ENCODE peak calls at places on chromosome 2, in five cellular contexts. Y, F, R, I and V are unnamed samples.

GRCh38 chr2:73284296-73285161 is at the start of gene FBXO41:
- DNase-seq in Y (peak), F (no peak), R (peak), I (peak), V (no peak)

GRCh38 chr2:209425082-209426071 is 1.5 kb downstream of the MAP2 start:
- DNase-seq in Y (no peak), F (peak), R (no peak), I (peak), V (peak)

GRCh38 chr2:48733067-48733503 is 22.4 kb downstream of the LHCGR start:
- DNase-seq in Y (no peak), F (no peak), R (no peak), I (peak), V (no peak)

GRCh38 chr2:180352620-180353019 is 345.5 kb upstream of the CWC22 start:
- DNase-seq in Y (no peak), F (no peak), R (no peak), I (no peak), V (no peak)

GRCh38 chr2:121480826-121481225 is 49.9 kb upstream of the RNU4ATAC start:
- DNase-seq in Y (peak), F (peak), R (no peak), I (no peak), V (no peak)

GRCh38 chr2:18829331-18829902 is 240.0 kb upstream of the NT5C1B start:
- DNase-seq in Y (no peak), F (peak), R (no peak), I (no peak), V (peak)

GRCh38 chr2:30351087-30351486 is 96.0 kb upstream of the LCLAT1 start:
- DNase-seq in Y (no peak), F (no peak), R (no peak), I (no peak), V (no peak)

GRCh38 chr2:69733338-69734039 is 8.4 kb upstream of the ANXA4 start:
- DNase-seq in Y (no peak), F (no peak), R (no peak), I (no peak), V (no peak)

GRCh38 chr2:173584676-173585453 is 230.2 kb downstream of the CDCA7 start:
- DNase-seq in Y (no peak), F (no peak), R (no peak), I (no peak), V (no peak)

GRCh38 chr2:41853427-41854191 is 194.2 kb upstream of the PKDCC start:
- DNase-seq in Y (peak), F (peak), R (no peak), I (peak), V (peak)

GRCh38 chr2:10329880-10330699 is 27.4 kb downstream of the HPCAL1 start:
- DNase-seq in Y (no peak), F (peak), R (no peak), I (no peak), V (peak)

GRCh38 chr2:119704670-119705120 is 25.7 kb downstream of the TMEM177 start:
- DNase-seq in Y (no peak), F (no peak), R (no peak), I (no peak), V (no peak)

GRCh38 chr2:189517847-189518535 is 62.6 kb downstream of the SLC40A1 start:
- DNase-seq in Y (no peak), F (peak), R (no peak), I (no peak), V (no peak)

GRCh38 chr2:47070920-47071824 is 83.9 kb downstream of the STPG4 start:
- DNase-seq in Y (peak), F (peak), R (no peak), I (peak), V (peak)

GRCh38 chr2:210286123-210286680 is 28.8 kb downstream of the MYL1 start:
- DNase-seq in Y (no peak), F (no peak), R (no peak), I (no peak), V (no peak)

GRCh38 chr2:85712849-85713612 is 18.9 kb downstream of the GNLY start:
- DNase-seq in Y (peak), F (peak), R (no peak), I (no peak), V (no peak)

GRCh38 chr2:23782647-23783046 is 144.3 kb downstream of the ATAD2B start:
- DNase-seq in Y (no peak), F (no peak), R (no peak), I (no peak), V (no peak)

GRCh38 chr2:108923736-108924443 is 65.1 kb downstream of the EDAR start:
- DNase-seq in Y (no peak), F (no peak), R (no peak), I (no peak), V (no peak)

GRCh38 chr2:439077-439476 is 151.2 kb upstream of the ALKAL2 start:
- DNase-seq in Y (no peak), F (no peak), R (no peak), I (no peak), V (no peak)

GRCh38 chr2:65661980-65662653 is 229.7 kb upstream of the SPRED2 start:
- DNase-seq in Y (no peak), F (no peak), R (no peak), I (peak), V (no peak)

GRCh38 chr2:184611221-184612085 is 13.1 kb downstream of the ZNF804A start:
- DNase-seq in Y (no peak), F (peak), R (no peak), I (no peak), V (peak)

GRCh38 chr2:74149249-74149530 is 1.5 kb upstream of the BOLA3 start:
- DNase-seq in Y (no peak), F (no peak), R (no peak), I (no peak), V (no peak)

GRCh38 chr2:109612991-109613921 is 510 bp downstream of the SEPTIN10 start:
- DNase-seq in Y (peak), F (peak), R (no peak), I (no peak), V (peak)

GRCh38 chr2:112754562-112754961 is 9.8 kb downstream of the CKAP2L start:
- DNase-seq in Y (no peak), F (no peak), R (no peak), I (no peak), V (no peak)

GRCh38 chr2:226798422-226799210 is 1.0 kb downstream of the IRS1 start:
- DNase-seq in Y (peak), F (peak), R (no peak), I (peak), V (peak)

GRCh38 chr2:132581917-132582316 is 88.1 kb downstream of the LYPD1 start:
- DNase-seq in Y (no peak), F (no peak), R (no peak), I (no peak), V (no peak)

GRCh38 chr2:216683846-216684245 is 11.5 kb downstream of the IGFBP5 start:
- DNase-seq in Y (peak), F (peak), R (no peak), I (no peak), V (peak)

GRCh38 chr2:173307287-173307686 is 47.4 kb upstream of the CDCA7 start:
- DNase-seq in Y (no peak), F (no peak), R (no peak), I (no peak), V (no peak)

GRCh38 chr2:98747888-98748287 is 17.0 kb upstream of the MGAT4A start:
- DNase-seq in Y (no peak), F (no peak), R (no peak), I (no peak), V (no peak)

GRCh38 chr2:108911807-108912628 is 77.0 kb downstream of the EDAR start:
- DNase-seq in Y (no peak), F (no peak), R (no peak), I (no peak), V (no peak)

GRCh38 chr2:212911011-212911410 is 240.4 kb downstream of the IKZF2 start:
- DNase-seq in Y (no peak), F (no peak), R (no peak), I (no peak), V (no peak)

DNA sequence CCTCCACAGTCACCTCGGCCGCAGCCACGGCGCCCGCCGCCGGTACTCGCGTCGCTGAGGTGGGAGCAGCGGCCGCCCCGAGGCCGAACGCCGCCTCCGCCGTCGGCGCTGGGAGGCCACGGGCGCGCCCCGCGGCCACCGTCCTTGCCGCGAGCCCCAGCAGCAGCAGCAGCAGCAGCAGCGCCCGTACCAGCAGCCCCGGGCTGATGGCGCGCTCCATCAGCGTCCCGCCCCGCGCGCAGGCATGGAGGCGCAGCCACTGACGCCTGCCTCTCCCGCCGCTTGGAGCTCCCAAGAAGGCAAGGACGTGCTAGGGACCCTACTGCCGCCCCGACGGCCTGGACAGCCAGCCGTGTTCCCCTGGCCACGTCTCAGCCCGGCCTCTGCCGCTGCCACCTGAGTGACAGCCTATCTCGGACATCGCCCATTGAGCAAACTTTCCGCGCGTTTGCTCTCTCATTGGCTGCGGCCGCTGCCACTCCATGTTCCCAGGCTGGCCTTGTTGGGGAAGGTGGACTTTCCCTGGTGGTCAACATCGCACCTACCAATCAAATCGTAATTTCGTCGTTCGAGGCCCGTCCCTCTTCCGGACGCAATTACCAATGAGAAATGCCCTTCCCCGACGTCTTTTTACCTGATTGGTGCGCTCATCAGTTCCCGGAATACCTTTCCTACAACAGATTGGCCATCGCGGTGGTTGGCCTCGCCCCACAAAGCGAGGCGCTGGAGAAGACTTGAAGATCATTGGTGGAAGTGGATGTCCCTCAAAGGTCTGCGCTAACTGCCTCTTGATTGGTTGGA is at the start of gene EIF2AK3:
- DNase-seq in Y (peak), F (peak), R (peak), I (peak), V (peak)
- TF ChIP-seq CTCF in Y (peak), F (no peak), R (no peak), I (no peak), V (peak)

GRCh38 chr2:11830708-11831301 is 84.4 kb downstream of the LPIN1 start:
- DNase-seq in Y (no peak), F (no peak), R (no peak), I (no peak), V (no peak)

GRCh38 chr2:11827547-11827946 is 81.1 kb downstream of the LPIN1 start:
- DNase-seq in Y (no peak), F (no peak), R (no peak), I (no peak), V (no peak)

GRCh38 chr2:11828933-11829323 is 82.5 kb downstream of the LPIN1 start:
- DNase-seq in Y (no peak), F (no peak), R (no peak), I (no peak), V (no peak)

GRCh38 chr2:11829947-11830707 is 83.7 kb downstream of the LPIN1 start:
- DNase-seq in Y (peak), F (peak), R (no peak), I (peak), V (peak)

GRCh38 chr2:11829324-11829946 is 83.0 kb downstream of the LPIN1 start:
- DNase-seq in Y (peak), F (peak), R (peak), I (peak), V (peak)
- TF ChIP-seq CTCF in Y (no peak), F (peak), R (peak), I (peak), V (peak)

GRCh38 chr2:219090436-219090835 is 29.7 kb upstream of the IHH start:
- DNase-seq in Y (no peak), F (no peak), R (no peak), I (no peak), V (no peak)

GRCh38 chr2:219090900-219091299 is 30.2 kb upstream of the IHH start:
- DNase-seq in Y (no peak), F (no peak), R (no peak), I (no peak), V (no peak)

GRCh38 chr2:219094171-219094570 is 33.5 kb upstream of the IHH start:
- DNase-seq in Y (no peak), F (no peak), R (no peak), I (no peak), V (no peak)

GRCh38 chr2:219099319-219099718 is 38.6 kb upstream of the IHH start:
- DNase-seq in Y (no peak), F (peak), R (no peak), I (no peak), V (peak)

GRCh38 chr2:219095406-219095940 is 34.8 kb upstream of the IHH start:
- DNase-seq in Y (no peak), F (no peak), R (no peak), I (no peak), V (no peak)
- TF ChIP-seq CTCF in Y (no peak), F (no peak), R (no peak), I (no peak), V (no peak)

DNA sequence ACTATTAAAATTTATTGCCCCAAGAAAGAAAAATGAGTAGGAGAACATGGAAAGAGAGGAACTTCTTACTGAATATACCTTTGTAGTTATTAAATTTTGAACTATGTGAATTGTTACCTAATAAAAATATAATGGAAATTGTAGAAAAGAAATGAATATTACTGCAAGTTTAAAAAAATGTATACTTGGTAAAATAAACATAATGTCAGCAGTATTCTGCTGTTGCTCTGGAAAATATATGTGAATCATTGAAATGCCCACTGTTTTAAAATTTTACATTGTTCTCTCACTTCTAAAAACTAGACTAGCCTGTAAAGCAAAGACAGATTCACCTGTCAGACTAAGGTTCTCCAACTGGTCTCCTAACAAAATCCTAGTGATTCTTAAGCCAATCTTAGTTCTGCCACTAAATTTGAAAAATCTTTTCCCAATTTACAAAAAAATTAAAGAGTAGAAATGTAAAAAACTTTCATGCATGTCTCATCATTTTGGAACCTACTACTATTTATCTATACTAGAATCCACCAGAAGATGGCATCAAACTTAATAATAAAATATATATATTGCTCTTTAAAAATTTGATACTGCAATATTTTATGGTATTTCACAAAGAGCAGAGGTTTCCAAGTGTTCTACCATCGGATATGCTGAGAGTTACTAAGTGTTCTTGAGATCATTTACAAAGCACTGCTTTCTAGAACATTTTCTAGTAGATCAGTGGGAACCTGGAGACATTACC is 22.3 kb upstream of the TMEM237 start:
- DNase-seq in Y (no peak), F (no peak), R (no peak), I (no peak), V (no peak)
- TF ChIP-seq CTCF in Y (no peak), F (no peak), R (no peak), I (no peak), V (peak)

DNA sequence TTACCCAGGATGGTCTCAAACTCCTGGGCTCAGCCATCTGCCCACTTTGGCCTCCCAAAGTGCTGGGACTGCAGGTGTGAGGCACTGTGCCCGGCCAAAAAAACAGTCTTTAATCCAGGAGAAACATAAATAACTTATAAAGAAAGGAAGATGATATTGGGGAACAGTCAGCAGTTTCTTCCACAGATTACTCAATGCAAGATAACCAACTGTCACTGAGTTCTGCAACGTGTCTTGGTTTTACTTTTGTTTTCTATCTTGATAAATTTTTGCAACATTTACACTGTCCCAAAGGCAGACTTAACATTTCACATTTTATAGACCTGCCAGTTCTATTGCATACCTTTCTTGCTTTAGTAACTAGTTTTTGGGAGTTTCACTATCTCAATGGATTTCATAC is 71.1 kb downstream of the ANKRD44 start:
- DNase-seq in Y (no peak), F (no peak), R (no peak), I (no peak), V (no peak)
- TF ChIP-seq CTCF in Y (no peak), F (no peak), R (no peak), I (no peak), V (no peak)

GRCh38 chr2:240855670-240856069 is 13.0 kb upstream of the AGXT start:
- DNase-seq in Y (no peak), F (no peak), R (no peak), I (no peak), V (no peak)

GRCh38 chr2:240858321-240858720 is 10.3 kb upstream of the AGXT start:
- DNase-seq in Y (no peak), F (no peak), R (no peak), I (no peak), V (no peak)

GRCh38 chr2:240857039-240858008 is 11.3 kb upstream of the AGXT start:
- DNase-seq in Y (no peak), F (no peak), R (no peak), I (no peak), V (no peak)

GRCh38 chr2:240858871-240859270 is 9.8 kb upstream of the AGXT start:
- DNase-seq in Y (no peak), F (no peak), R (no peak), I (no peak), V (no peak)

DNA sequence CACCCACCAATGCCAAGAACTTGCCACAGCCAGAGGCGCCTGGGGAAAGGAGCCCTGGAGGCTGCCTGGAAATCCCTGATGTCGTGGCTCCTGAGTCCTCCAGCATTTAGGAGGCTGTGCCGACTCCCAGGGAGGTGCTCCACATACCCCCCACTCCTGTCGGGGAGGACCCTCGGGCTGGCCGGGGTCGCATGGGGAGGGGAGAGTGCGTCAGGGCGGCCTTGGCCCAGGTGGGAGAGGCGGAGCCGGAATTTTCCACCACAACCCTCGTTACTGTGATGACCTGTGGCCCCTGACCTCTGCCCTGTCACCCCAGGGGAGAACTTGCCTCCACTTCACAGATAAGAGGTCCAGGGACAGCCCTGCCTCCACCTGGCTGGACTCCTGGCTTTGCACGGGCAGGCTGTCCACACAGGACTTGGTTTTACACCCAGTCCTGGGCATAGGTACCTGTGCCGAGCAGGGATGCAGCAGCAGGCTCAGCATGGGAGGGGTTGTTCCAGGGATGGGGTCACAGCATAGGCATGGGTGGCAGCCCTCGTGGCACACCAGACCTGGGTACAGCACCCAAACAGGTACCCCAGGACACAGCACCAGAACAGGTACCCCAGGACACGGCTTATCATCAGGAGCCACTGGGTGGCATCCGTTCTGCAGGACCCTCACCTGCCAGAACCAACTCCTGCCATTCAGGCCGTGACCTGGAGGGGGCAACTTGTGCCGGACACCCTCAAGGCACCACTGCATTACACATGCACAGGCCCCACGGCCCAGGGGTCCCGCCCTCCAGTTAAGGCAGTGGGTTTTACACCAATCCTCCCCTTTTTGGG is 12.3 kb upstream of the AGXT start:
- DNase-seq in Y (no peak), F (no peak), R (no peak), I (no peak), V (no peak)
- TF ChIP-seq CTCF in Y (no peak), F (peak), R (no peak), I (peak), V (peak)

GRCh38 chr2:238528953-238529781 is 102.4 kb downstream of the ASB1 start:
- DNase-seq in Y (no peak), F (peak), R (no peak), I (no peak), V (peak)
- TF ChIP-seq CTCF in Y (no peak), F (peak), R (no peak), I (no peak), V (peak)

GRCh38 chr2:207487650-207488315 is 42.0 kb upstream of the CREB1 start:
- DNase-seq in Y (no peak), F (peak), R (no peak), I (no peak), V (peak)
- TF ChIP-seq CTCF in Y (no peak), F (peak), R (no peak), I (no peak), V (peak)